ENCODE peak calls at places on chromosomes 16 and 17, in ten cellular contexts. One of them, this sample, is unnamed.
A peak's percentile ranks its signal among the peaks of the same experiment; 100 is the strongest.

GRCh38 chr16:85651822-85652430 is 36.8 kb downstream of the GINS2 start:
- DNase-seq in Calu3: peak; percentile 58
- DNase-seq in EH: no peak
- DNase-seq in activated T-cell treated with anti-CD3 and anti-CD28 coated beads for 4 hours: no peak
- DNase-seq in hippocampal formation: no peak
- DNase-seq in HEK293T: no peak
- DNase-seq in heart left ventricle: peak; percentile 43
- DNase-seq in HS-5: no peak
- DNase-seq in BJ: no peak
- DNase-seq in astrocyte of the spinal cord: no peak
- DNase-seq in this sample: peak; percentile 72

GRCh38 chr17:55783684-55784245 is 32.9 kb downstream of the PCTP start:
- DNase-seq in EH: peak; percentile 61
- DNase-seq in HS-5: no peak
- DNase-seq in Calu3: no peak
- DNase-seq in hippocampal formation: no peak
- DNase-seq in BJ: peak; percentile 40
- DNase-seq in astrocyte of the spinal cord: peak; percentile 12
- DNase-seq in heart left ventricle: peak; percentile 83
- DNase-seq in HEK293T: no peak
- DNase-seq in activated T-cell treated with anti-CD3 and anti-CD28 coated beads for 4 hours: no peak
- DNase-seq in this sample: peak; percentile 41

GRCh38 chr17:45008191-45008590 is 40.1 kb upstream of the C1QL1 start:
- DNase-seq in hippocampal formation: no peak
- DNase-seq in Calu3: no peak
- DNase-seq in EH: no peak
- DNase-seq in HS-5: no peak
- DNase-seq in heart left ventricle: no peak
- DNase-seq in HEK293T: no peak
- DNase-seq in BJ: no peak
- DNase-seq in astrocyte of the spinal cord: no peak
- DNase-seq in activated T-cell treated with anti-CD3 and anti-CD28 coated beads for 4 hours: no peak
- DNase-seq in this sample: peak; percentile 75

GRCh38 chr17:30104575-30105339 is 11.9 kb upstream of the NSRP1 start:
- DNase-seq in EH: peak; percentile 84
- DNase-seq in astrocyte of the spinal cord: peak; percentile 71
- DNase-seq in BJ: no peak
- DNase-seq in activated T-cell treated with anti-CD3 and anti-CD28 coated beads for 4 hours: peak; percentile 68
- DNase-seq in heart left ventricle: peak; percentile 73
- DNase-seq in Calu3: peak; percentile 72
- DNase-seq in hippocampal formation: peak; percentile 82
- DNase-seq in HS-5: peak; percentile 69
- DNase-seq in HEK293T: peak; percentile 69
- DNase-seq in this sample: peak; percentile 91

GRCh38 chr17:29784661-29785060 is 145.4 kb downstream of the SSH2 start:
- DNase-seq in EH: peak; percentile 56
- DNase-seq in heart left ventricle: no peak
- DNase-seq in HS-5: no peak
- DNase-seq in HEK293T: no peak
- DNase-seq in activated T-cell treated with anti-CD3 and anti-CD28 coated beads for 4 hours: no peak
- DNase-seq in Calu3: no peak
- DNase-seq in BJ: no peak
- DNase-seq in astrocyte of the spinal cord: peak; percentile 23
- DNase-seq in hippocampal formation: no peak
- DNase-seq in this sample: no peak

GRCh38 chr17:28726396-28726911 is 421 bp upstream of the TLCD1 start:
- DNase-seq in astrocyte of the spinal cord: peak; percentile 71
- DNase-seq in activated T-cell treated with anti-CD3 and anti-CD28 coated beads for 4 hours: no peak
- DNase-seq in hippocampal formation: no peak
- DNase-seq in EH: peak; percentile 73
- DNase-seq in HEK293T: no peak
- DNase-seq in HS-5: no peak
- DNase-seq in BJ: no peak
- DNase-seq in Calu3: peak; percentile 69
- DNase-seq in heart left ventricle: peak; percentile 76
- DNase-seq in this sample: peak; percentile 83

GRCh38 chr16:27444015-27444414 is 42.0 kb downstream of the IL21R start:
- DNase-seq in heart left ventricle: no peak
- DNase-seq in activated T-cell treated with anti-CD3 and anti-CD28 coated beads for 4 hours: no peak
- DNase-seq in HEK293T: no peak
- DNase-seq in astrocyte of the spinal cord: peak; percentile 58
- DNase-seq in hippocampal formation: no peak
- DNase-seq in HS-5: no peak
- DNase-seq in EH: peak; percentile 74
- DNase-seq in Calu3: no peak
- DNase-seq in BJ: no peak
- DNase-seq in this sample: no peak

GRCh38 chr17:1055751-1056645 is 59.1 kb downstream of the TIMM22 start:
- DNase-seq in HEK293T: peak; percentile 86
- DNase-seq in activated T-cell treated with anti-CD3 and anti-CD28 coated beads for 4 hours: peak; percentile 21
- DNase-seq in BJ: no peak
- DNase-seq in EH: peak; percentile 67
- DNase-seq in HS-5: no peak
- DNase-seq in Calu3: peak; percentile 46
- DNase-seq in hippocampal formation: no peak
- DNase-seq in heart left ventricle: peak; percentile 69
- DNase-seq in astrocyte of the spinal cord: peak; percentile 55
- DNase-seq in this sample: peak; percentile 37

GRCh38 chr17:66006654-66007053 is 185.3 kb downstream of the CEP112 start:
- DNase-seq in BJ: no peak
- DNase-seq in EH: no peak
- DNase-seq in Calu3: no peak
- DNase-seq in activated T-cell treated with anti-CD3 and anti-CD28 coated beads for 4 hours: no peak
- DNase-seq in hippocampal formation: no peak
- DNase-seq in HS-5: no peak
- DNase-seq in HEK293T: no peak
- DNase-seq in heart left ventricle: no peak
- DNase-seq in astrocyte of the spinal cord: no peak
- DNase-seq in this sample: no peak

GRCh38 chr17:14311186-14311705 is 10.4 kb downstream of the HS3ST3B1 start:
- DNase-seq in Calu3: no peak
- DNase-seq in activated T-cell treated with anti-CD3 and anti-CD28 coated beads for 4 hours: no peak
- DNase-seq in astrocyte of the spinal cord: no peak
- DNase-seq in heart left ventricle: no peak
- DNase-seq in EH: no peak
- DNase-seq in HEK293T: no peak
- DNase-seq in hippocampal formation: no peak
- DNase-seq in BJ: no peak
- DNase-seq in HS-5: no peak
- DNase-seq in this sample: no peak

GRCh38 chr17:78706271-78706915 is 75.7 kb downstream of the CYTH1 start:
- DNase-seq in HEK293T: no peak
- DNase-seq in HS-5: no peak
- DNase-seq in BJ: no peak
- DNase-seq in hippocampal formation: no peak
- DNase-seq in EH: no peak
- DNase-seq in activated T-cell treated with anti-CD3 and anti-CD28 coated beads for 4 hours: no peak
- DNase-seq in Calu3: peak; percentile 44
- DNase-seq in astrocyte of the spinal cord: peak; percentile 57
- DNase-seq in heart left ventricle: no peak
- DNase-seq in this sample: no peak

GRCh38 chr17:74192950-74193781 is 10.3 kb upstream of the RPL38 start:
- DNase-seq in Calu3: no peak
- DNase-seq in astrocyte of the spinal cord: no peak
- DNase-seq in hippocampal formation: no peak
- DNase-seq in HEK293T: no peak
- DNase-seq in heart left ventricle: peak; percentile 63
- DNase-seq in HS-5: no peak
- DNase-seq in BJ: no peak
- DNase-seq in EH: no peak
- DNase-seq in activated T-cell treated with anti-CD3 and anti-CD28 coated beads for 4 hours: no peak
- DNase-seq in this sample: peak; percentile 98

GRCh38 chr17:7021993-7022778 is 664 bp upstream of the BCL6B start:
- DNase-seq in HEK293T: peak; percentile 78
- DNase-seq in HS-5: no peak
- DNase-seq in EH: peak; percentile 66
- DNase-seq in activated T-cell treated with anti-CD3 and anti-CD28 coated beads for 4 hours: peak; percentile 70
- DNase-seq in BJ: no peak
- DNase-seq in heart left ventricle: peak; percentile 83
- DNase-seq in Calu3: peak; percentile 81
- DNase-seq in astrocyte of the spinal cord: peak; percentile 38
- DNase-seq in hippocampal formation: peak; percentile 8
- DNase-seq in this sample: peak; percentile 91

GRCh38 chr17:76642994-76643393 is 563 bp downstream of the ST6GALNAC1 start:
- DNase-seq in astrocyte of the spinal cord: no peak
- DNase-seq in HS-5: no peak
- DNase-seq in hippocampal formation: no peak
- DNase-seq in Calu3: no peak
- DNase-seq in heart left ventricle: no peak
- DNase-seq in EH: no peak
- DNase-seq in BJ: no peak
- DNase-seq in HEK293T: no peak
- DNase-seq in activated T-cell treated with anti-CD3 and anti-CD28 coated beads for 4 hours: no peak
- DNase-seq in this sample: no peak

GRCh38 chr16:1317479-1318267 is 8.2 kb downstream of the UBE2I start:
- DNase-seq in activated T-cell treated with anti-CD3 and anti-CD28 coated beads for 4 hours: no peak
- DNase-seq in Calu3: no peak
- DNase-seq in HEK293T: no peak
- DNase-seq in hippocampal formation: no peak
- DNase-seq in EH: no peak
- DNase-seq in astrocyte of the spinal cord: no peak
- DNase-seq in HS-5: no peak
- DNase-seq in BJ: no peak
- DNase-seq in heart left ventricle: no peak
- DNase-seq in this sample: no peak

GRCh38 chr17:2084129-2084765 is 29.3 kb downstream of the HIC1 start:
- DNase-seq in hippocampal formation: no peak
- DNase-seq in Calu3: no peak
- DNase-seq in HS-5: no peak
- DNase-seq in BJ: peak; percentile 68
- DNase-seq in heart left ventricle: peak; percentile 78
- DNase-seq in astrocyte of the spinal cord: peak; percentile 52
- DNase-seq in EH: peak; percentile 90
- DNase-seq in activated T-cell treated with anti-CD3 and anti-CD28 coated beads for 4 hours: no peak
- DNase-seq in HEK293T: no peak
- DNase-seq in this sample: no peak

GRCh38 chr16:1907226-1907849 is 10.9 kb downstream of the HS3ST6 start:
- DNase-seq in EH: no peak
- DNase-seq in astrocyte of the spinal cord: no peak
- DNase-seq in heart left ventricle: no peak
- DNase-seq in HS-5: no peak
- DNase-seq in hippocampal formation: no peak
- DNase-seq in HEK293T: no peak
- DNase-seq in Calu3: no peak
- DNase-seq in activated T-cell treated with anti-CD3 and anti-CD28 coated beads for 4 hours: no peak
- DNase-seq in BJ: no peak
- DNase-seq in this sample: no peak

GRCh38 chr16:54355251-54355650 is 68.7 kb upstream of the IRX3 start:
- DNase-seq in hippocampal formation: no peak
- DNase-seq in astrocyte of the spinal cord: peak; percentile 95
- DNase-seq in BJ: no peak
- DNase-seq in Calu3: no peak
- DNase-seq in HS-5: no peak
- DNase-seq in HEK293T: no peak
- DNase-seq in EH: peak; percentile 52
- DNase-seq in heart left ventricle: no peak
- DNase-seq in activated T-cell treated with anti-CD3 and anti-CD28 coated beads for 4 hours: no peak
- DNase-seq in this sample: no peak

GRCh38 chr16:27174007-27174406 is 29.3 kb upstream of the KDM8 start:
- DNase-seq in astrocyte of the spinal cord: no peak
- DNase-seq in HS-5: no peak
- DNase-seq in BJ: no peak
- DNase-seq in hippocampal formation: no peak
- DNase-seq in EH: no peak
- DNase-seq in HEK293T: no peak
- DNase-seq in heart left ventricle: no peak
- DNase-seq in activated T-cell treated with anti-CD3 and anti-CD28 coated beads for 4 hours: peak; percentile 27
- DNase-seq in Calu3: no peak
- DNase-seq in this sample: peak; percentile 7

GRCh38 chr16:884232-884631 is 83.7 kb upstream of the GNG13 start:
- DNase-seq in HEK293T: no peak
- DNase-seq in activated T-cell treated with anti-CD3 and anti-CD28 coated beads for 4 hours: no peak
- DNase-seq in heart left ventricle: no peak
- DNase-seq in Calu3: no peak
- DNase-seq in EH: no peak
- DNase-seq in HS-5: no peak
- DNase-seq in hippocampal formation: no peak
- DNase-seq in astrocyte of the spinal cord: no peak
- DNase-seq in BJ: no peak
- DNase-seq in this sample: no peak

GRCh38 chr17:59753522-59754467 is 46.3 kb downstream of the VMP1 start:
- DNase-seq in EH: peak; percentile 91
- DNase-seq in BJ: peak; percentile 66
- DNase-seq in Calu3: peak; percentile 21
- DNase-seq in hippocampal formation: peak; percentile 87
- DNase-seq in heart left ventricle: no peak
- DNase-seq in activated T-cell treated with anti-CD3 and anti-CD28 coated beads for 4 hours: no peak
- DNase-seq in HEK293T: peak; percentile 65
- DNase-seq in HS-5: peak; percentile 89
- DNase-seq in astrocyte of the spinal cord: peak; percentile 95
- DNase-seq in this sample: peak; percentile 85

GRCh38 chr16:53370827-53371226 is 63.4 kb upstream of the RBL2 start:
- DNase-seq in hippocampal formation: no peak
- DNase-seq in Calu3: no peak
- DNase-seq in activated T-cell treated with anti-CD3 and anti-CD28 coated beads for 4 hours: no peak
- DNase-seq in heart left ventricle: no peak
- DNase-seq in HEK293T: no peak
- DNase-seq in BJ: no peak
- DNase-seq in HS-5: no peak
- DNase-seq in astrocyte of the spinal cord: no peak
- DNase-seq in EH: no peak
- DNase-seq in this sample: no peak

GRCh38 chr16:3051489-3051888 is 5.1 kb downstream of the MMP25 start:
- DNase-seq in activated T-cell treated with anti-CD3 and anti-CD28 coated beads for 4 hours: no peak
- DNase-seq in BJ: no peak
- DNase-seq in HEK293T: no peak
- DNase-seq in hippocampal formation: no peak
- DNase-seq in heart left ventricle: no peak
- DNase-seq in EH: no peak
- DNase-seq in HS-5: no peak
- DNase-seq in astrocyte of the spinal cord: no peak
- DNase-seq in Calu3: no peak
- DNase-seq in this sample: no peak

GRCh38 chr17:81512984-81513668 is 527 bp upstream of the ACTG1 start:
- DNase-seq in heart left ventricle: peak; percentile 75
- DNase-seq in EH: peak; percentile 70
- DNase-seq in BJ: no peak
- DNase-seq in HS-5: no peak
- DNase-seq in HEK293T: peak; percentile 53
- DNase-seq in Calu3: peak; percentile 77
- DNase-seq in activated T-cell treated with anti-CD3 and anti-CD28 coated beads for 4 hours: peak; percentile 48
- DNase-seq in hippocampal formation: peak; percentile 45
- DNase-seq in astrocyte of the spinal cord: peak; percentile 77
- DNase-seq in this sample: peak; percentile 90

GRCh38 chr16:4270595-4270994 is 2.2 kb downstream of the TFAP4 start:
- DNase-seq in heart left ventricle: no peak
- DNase-seq in HEK293T: no peak
- DNase-seq in EH: no peak
- DNase-seq in astrocyte of the spinal cord: no peak
- DNase-seq in activated T-cell treated with anti-CD3 and anti-CD28 coated beads for 4 hours: no peak
- DNase-seq in HS-5: no peak
- DNase-seq in Calu3: no peak
- DNase-seq in hippocampal formation: no peak
- DNase-seq in BJ: no peak
- DNase-seq in this sample: no peak

GRCh38 chr16:15854906-15855703 is 1.7 kb downstream of the MYH11 start:
- DNase-seq in HS-5: no peak
- DNase-seq in activated T-cell treated with anti-CD3 and anti-CD28 coated beads for 4 hours: no peak
- DNase-seq in HEK293T: no peak
- DNase-seq in hippocampal formation: no peak
- DNase-seq in Calu3: no peak
- DNase-seq in BJ: no peak
- DNase-seq in EH: no peak
- DNase-seq in heart left ventricle: no peak
- DNase-seq in astrocyte of the spinal cord: no peak
- DNase-seq in this sample: no peak

GRCh38 chr17:28498652-28499365 is 7.3 kb upstream of the FOXN1 start:
- DNase-seq in EH: no peak
- DNase-seq in BJ: no peak
- DNase-seq in astrocyte of the spinal cord: no peak
- DNase-seq in HS-5: no peak
- DNase-seq in heart left ventricle: no peak
- DNase-seq in HEK293T: no peak
- DNase-seq in hippocampal formation: no peak
- DNase-seq in activated T-cell treated with anti-CD3 and anti-CD28 coated beads for 4 hours: no peak
- DNase-seq in Calu3: no peak
- DNase-seq in this sample: no peak

GRCh38 chr16:19005561-19006445 is 22.1 kb downstream of the TMC7 start:
- DNase-seq in Calu3: peak; percentile 97
- DNase-seq in hippocampal formation: peak; percentile 91
- DNase-seq in HS-5: no peak
- DNase-seq in astrocyte of the spinal cord: peak; percentile 44
- DNase-seq in heart left ventricle: peak; percentile 74
- DNase-seq in BJ: no peak
- DNase-seq in activated T-cell treated with anti-CD3 and anti-CD28 coated beads for 4 hours: no peak
- DNase-seq in EH: no peak
- DNase-seq in HEK293T: no peak
- DNase-seq in this sample: no peak

This sample was measured in DMS53.